ENCODE peak calls at places on chromosomes 7 and 10, in four cellular contexts. J is suprapubic skin, C is neural progenitor cell, H is IMR-90. Z is an unnamed sample.

GRCh38 chr7:1635401-1635800 is 34.7 kb upstream of the ELFN1 start:
- DNase-seq in H (no peak), C (no peak), J (no peak), Z (no peak)

GRCh38 chr7:150879345-150879744 is 27.0 kb downstream of the AOC1 start:
- DNase-seq in H (no peak), J (no peak), C (no peak), Z (no peak)

GRCh38 chr7:91835191-91836064 is 45.1 kb downstream of the MTERF1 start:
- DNase-seq in J (no peak), C (no peak), H (no peak), Z (no peak)

GRCh38 chr10:70131560-70131937 is 1.1 kb downstream of the AIFM2 start:
- DNase-seq in J (peak; percentile 69), H (no peak), C (no peak), Z (no peak)

GRCh38 chr7:85000973-85001372 is 185.9 kb downstream of the SEMA3D start:
- DNase-seq in C (no peak), H (no peak), J (no peak), Z (no peak)

GRCh38 chr10:124949543-124949942 is 7.6 kb downstream of the ZRANB1 start:
- DNase-seq in H (peak; percentile 26), C (no peak), J (no peak), Z (no peak)

GRCh38 chr7:93331706-93332105 is 99.5 kb downstream of the VPS50 start:
- DNase-seq in J (no peak), C (no peak), H (no peak), Z (no peak)

GRCh38 chr7:92259610-92260247 is 14.0 kb downstream of the ANKIB1 start:
- DNase-seq in J (no peak), H (no peak), C (no peak), Z (no peak)

GRCh38 chr7:8274589-8274988 is 12.6 kb upstream of the ICA1 start:
- DNase-seq in J (no peak), C (no peak), H (no peak), Z (no peak)

GRCh38 chr7:42103020-42103419 is 134.0 kb downstream of the GLI3 start:
- DNase-seq in H (no peak), C (no peak), J (no peak), Z (no peak)

GRCh38 chr10:57786850-57787750 is 480.6 kb downstream of the IPMK start:
- DNase-seq in J (no peak), H (no peak), C (no peak), Z (no peak)

GRCh38 chr10:58064714-58065528 is 202.8 kb downstream of the IPMK start:
- DNase-seq in J (no peak), C (peak; percentile 65), H (peak; percentile 58), Z (no peak)

GRCh38 chr10:45555789-45556188 is 116.8 kb downstream of the ZFAND4 start:
- DNase-seq in C (no peak), H (peak; percentile 18), J (no peak), Z (no peak)

GRCh38 chr10:35268323-35268722 is 68.0 kb upstream of the CCNY start:
- DNase-seq in C (no peak), H (no peak), J (no peak), Z (no peak)

GRCh38 chr7:79452032-79452494 is 1.4 kb downstream of the MAGI2 start:
- DNase-seq in J (peak; percentile 92), C (peak; percentile 82), H (peak; percentile 82), Z (no peak)

GRCh38 chr7:41006591-41006990 is 696.3 kb downstream of the INHBA start:
- DNase-seq in J (no peak), C (no peak), H (peak; percentile 44), Z (no peak)

GRCh38 chr7:111198255-111198654 is 107.3 kb downstream of the LRRN3 start:
- DNase-seq in H (peak; percentile 100), J (no peak), C (no peak), Z (no peak)

GRCh38 chr10:124378817-124379510 is 39.8 kb downstream of the OAT start:
- DNase-seq in J (no peak), H (no peak), C (no peak), Z (no peak)

GRCh38 chr7:159094030-159094740 is 50.5 kb downstream of the VIPR2 start:
- DNase-seq in J (peak; percentile 37), H (no peak), C (no peak), Z (no peak)

GRCh38 chr10:125160856-125161569 is 650 bp upstream of the CTBP2 start:
- DNase-seq in J (peak; percentile 90), H (peak; percentile 85), C (peak; percentile 97), Z (peak; percentile 85)

GRCh38 chr10:74078037-74078436 is 72.6 kb downstream of the AP3M1 start:
- DNase-seq in H (peak; percentile 66), J (no peak), C (no peak), Z (no peak)

GRCh38 chr10:100370976-100371706 is 24.1 kb downstream of the SCD start:
- DNase-seq in J (peak; percentile 92), C (peak; percentile 72), H (peak; percentile 87), Z (peak; percentile 68)

GRCh38 chr7:48755061-48755555 is 169.2 kb upstream of the CDC14C start:
- DNase-seq in H (no peak), J (no peak), C (no peak), Z (no peak)

GRCh38 chr10:122301811-122302115 is 30.7 kb downstream of the BTBD16 start:
- DNase-seq in H (no peak), C (no peak), J (no peak), Z (no peak)

GRCh38 chr10:98478430-98479222 is 31.9 kb upstream of the HPS1 start:
- DNase-seq in J (no peak), H (peak; percentile 14), C (no peak), Z (no peak)

GRCh38 chr10:127414024-127414423 is 135.1 kb upstream of the NPS start:
- DNase-seq in C (peak; percentile 82), J (no peak), H (no peak), Z (no peak)